ENCODE peak calls at places on chromosomes 5 and 9, in five cellular contexts. E is DND-41, P is fibroblast of lung, Q is H1, H is mammary epithelial cell. Z is an unnamed sample.

GRCh38 chr5:103258957-103259704 is 568 bp downstream of the MACIR start:
- DNase-seq in Q (no peak), P (peak), E (peak), H (peak), Z (peak)

GRCh38 chr9:122816163-122816867 is 12.1 kb downstream of the PDCL start:
- DNase-seq in P (no peak), E (no peak), Q (no peak), H (no peak), Z (no peak)

GRCh38 chr9:16615451-16615850 is 255.0 kb downstream of the BNC2 start:
- DNase-seq in E (no peak), P (no peak), Q (no peak), H (no peak), Z (no peak)

GRCh38 chr5:80754900-80755299 is 100.1 kb upstream of the DHFR start:
- DNase-seq in H (no peak), P (peak), Q (no peak), E (peak), Z (no peak)

GRCh38 chr5:73823508-73823925 is 197.5 kb downstream of the ARHGEF28 start:
- DNase-seq in Q (no peak), E (no peak), P (no peak), H (peak), Z (no peak)

GRCh38 chr9:88187631-88188030 is 49.4 kb upstream of the SPATA31C2 start:
- DNase-seq in Q (no peak), E (no peak), P (no peak), H (no peak), Z (no peak)

GRCh38 chr5:1380011-1380817 is 35.3 kb upstream of the CLPTM1L start:
- DNase-seq in H (peak), E (no peak), P (peak), Q (no peak), Z (peak)

GRCh38 chr5:133873454-133873853 is 95.0 kb downstream of the C5orf15 start:
- DNase-seq in E (no peak), Q (no peak), P (no peak), H (no peak), Z (no peak)

GRCh38 chr9:121297414-121297813 is 29.5 kb downstream of the GSN start:
- DNase-seq in H (no peak), Q (no peak), E (no peak), P (no peak), Z (no peak)

GRCh38 chr9:133576591-133577462 is 32.4 kb downstream of the FAM163B start:
- DNase-seq in E (no peak), Q (no peak), H (no peak), P (no peak), Z (no peak)

GRCh38 chr5:107476783-107477182 is 194.0 kb downstream of the EFNA5 start:
- DNase-seq in H (no peak), Q (no peak), P (no peak), E (no peak), Z (no peak)

GRCh38 chr5:60687927-60688720 is 11.8 kb downstream of the DEPDC1B start:
- DNase-seq in H (peak), E (no peak), P (peak), Q (no peak), Z (no peak)

GRCh38 chr9:16247188-16247875 is 623.1 kb downstream of the BNC2 start:
- DNase-seq in P (peak), E (no peak), H (peak), Q (no peak), Z (no peak)

GRCh38 chr5:135881244-135881643 is 14.4 kb downstream of the IL9 start:
- DNase-seq in P (no peak), H (no peak), E (no peak), Q (no peak), Z (no peak)

GRCh38 chr9:72945391-72945790 is 7.5 kb downstream of the ALDH1A1 start:
- DNase-seq in P (no peak), H (no peak), Q (no peak), E (no peak), Z (no peak)

GRCh38 chr9:126032135-126032534 is 285.0 kb downstream of the PBX3 start:
- DNase-seq in P (no peak), Q (no peak), E (no peak), H (no peak), Z (no peak)

GRCh38 chr9:129384887-129385614 is 207.0 kb upstream of the IER5L start:
- DNase-seq in H (no peak), P (no peak), Q (no peak), E (no peak), Z (peak)

GRCh38 chr9:122446819-122447484 is 30.8 kb downstream of the OR1J1 start:
- DNase-seq in P (peak), H (no peak), Q (no peak), E (no peak), Z (no peak)

GRCh38 chr5:34957857-34958690 is 28.7 kb downstream of the DNAJC21 start:
- DNase-seq in P (peak), H (no peak), Q (no peak), E (peak), Z (no peak)

GRCh38 chr9:92196909-92197308 is 81.7 kb upstream of the SPTLC1 start:
- DNase-seq in E (no peak), H (peak), Q (no peak), P (peak), Z (no peak)

GRCh38 chr9:114112778-114113585 is 13.9 kb upstream of the KIF12 start:
- DNase-seq in Q (no peak), P (peak), H (peak), E (no peak), Z (peak)

GRCh38 chr9:121927081-121927480 is 166.0 kb downstream of the TTLL11 start:
- DNase-seq in E (no peak), Q (no peak), P (no peak), H (no peak), Z (no peak)

GRCh38 chr5:10789021-10789420 is 28.0 kb upstream of the DAP start:
- DNase-seq in H (no peak), E (no peak), Q (no peak), P (peak), Z (no peak)

GRCh38 chr9:82604947-82605656 is 457.8 kb downstream of the RASEF start:
- DNase-seq in H (no peak), Q (no peak), E (no peak), P (peak), Z (no peak)

GRCh38 chr9:84079994-84080393 is 99.4 kb downstream of the RMI1 start:
- DNase-seq in H (no peak), P (no peak), Q (no peak), E (no peak), Z (no peak)

GRCh38 chr5:102283111-102283797 is 12.8 kb downstream of the SLCO4C1 start:
- DNase-seq in H (no peak), Q (no peak), E (no peak), P (no peak), Z (no peak)

GRCh38 chr9:131398204-131398603 is 4.3 kb downstream of the PRRC2B start:
- DNase-seq in H (peak), P (no peak), E (peak), Q (no peak), Z (no peak)

GRCh38 chr5:175032013-175032412 is 307.6 kb downstream of the MSX2 start:
- DNase-seq in P (no peak), Q (no peak), H (no peak), E (no peak), Z (no peak)

GRCh38 chr9:89606049-89606481 is 1.3 kb downstream of the GADD45G start:
- DNase-seq in E (no peak), Q (no peak), P (peak), H (peak), Z (peak)

GRCh38 chr5:148910686-148911361 is 84.4 kb downstream of the ADRB2 start:
- DNase-seq in Q (no peak), H (peak), P (peak), E (no peak), Z (peak)

GRCh38 chr5:159412284-159413046 is 82.2 kb upstream of the IL12B start:
- DNase-seq in E (peak), Q (no peak), P (no peak), H (peak), Z (no peak)

GRCh38 chr5:83162598-83162997 is 85.3 kb downstream of the XRCC4 start:
- DNase-seq in P (no peak), E (no peak), H (no peak), Q (no peak), Z (no peak)

GRCh38 chr5:83151821-83152220 is 74.5 kb downstream of the XRCC4 start:
- DNase-seq in Q (no peak), E (no peak), H (no peak), P (peak), Z (no peak)

GRCh38 chr5:83157120-83157519 is 79.8 kb downstream of the XRCC4 start:
- DNase-seq in E (no peak), P (no peak), Q (no peak), H (no peak), Z (no peak)
- H3K9ac ChIP-seq in E (no peak), P (no peak), Q (no peak), H (no peak), Z (no peak)

GRCh38 chr9:107489687-107490605 is at the start of gene KLF4:
- DNase-seq in Q (peak), E (no peak), H (peak), P (peak), Z (peak)
- H3K9ac ChIP-seq in Q (peak), E (no peak), H (peak), P (peak), Z (peak)

GRCh38 chr9:98907055-98907454 is 36.7 kb upstream of the COL15A1 start:
- DNase-seq in P (no peak), Q (no peak), H (no peak), E (no peak), Z (no peak)
- H3K9ac ChIP-seq in P (no peak), Q (no peak), H (no peak), E (no peak), Z (no peak)

GRCh38 chr5:56358046-56358445 is 124.9 kb upstream of the ANKRD55 start:
- DNase-seq in P (no peak), H (no peak), Q (no peak), E (no peak), Z (no peak)

GRCh38 chr5:56359809-56360685 is 126.9 kb upstream of the ANKRD55 start:
- DNase-seq in E (no peak), H (no peak), P (no peak), Q (no peak), Z (no peak)

GRCh38 chr5:56357426-56357825 is 124.3 kb upstream of the ANKRD55 start:
- DNase-seq in P (no peak), Q (no peak), H (no peak), E (no peak), Z (no peak)

GRCh38 chr5:56359429-56359781 is 126.3 kb upstream of the ANKRD55 start:
- DNase-seq in P (no peak), E (no peak), Q (no peak), H (no peak), Z (no peak)

DNA sequence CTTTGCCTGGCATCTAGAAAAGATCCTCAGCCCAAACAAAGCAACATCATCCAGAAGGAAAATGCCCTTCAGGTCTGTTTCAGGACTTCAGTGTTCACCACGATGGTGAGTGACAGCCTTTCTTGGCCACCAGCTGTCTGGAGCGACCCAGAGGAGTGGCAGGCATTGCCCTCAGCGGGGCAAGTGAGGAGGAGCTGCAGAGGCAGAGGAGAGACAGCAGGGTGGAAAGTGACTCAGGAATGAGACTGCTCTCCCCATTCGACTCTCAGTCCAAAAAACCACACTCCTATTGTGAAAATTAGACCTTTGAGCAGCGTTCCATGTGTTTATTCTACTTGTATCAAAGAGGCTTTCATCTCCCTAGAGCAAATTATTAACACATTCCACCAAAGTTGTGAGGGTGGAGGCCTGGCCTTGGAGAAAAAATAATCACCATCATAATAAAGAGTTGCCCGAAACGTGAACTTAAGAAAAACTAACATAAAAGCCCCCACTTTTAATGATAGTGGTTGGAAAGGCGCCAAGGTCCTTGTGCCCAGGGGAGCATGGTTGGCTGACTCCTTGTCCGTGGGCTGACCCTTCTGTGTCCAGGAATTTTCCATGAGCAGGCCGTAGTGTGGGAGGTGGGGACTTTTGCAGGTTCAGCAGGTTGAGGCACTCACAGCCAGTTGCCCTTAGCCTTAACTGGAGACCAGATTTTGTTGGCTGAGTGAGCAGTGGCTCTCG is 125.7 kb upstream of the ANKRD55 start:
- DNase-seq in Q (no peak), H (peak), P (no peak), E (no peak), Z (peak)
- H3K9ac ChIP-seq in Q (no peak), H (no peak), P (no peak), E (no peak), Z (peak)

GRCh38 chr5:14141764-14142163 is 1.4 kb upstream of the TRIO start:
- DNase-seq in Q (no peak), P (no peak), H (no peak), E (no peak), Z (no peak)

GRCh38 chr5:14143843-14144585 is 872 bp downstream of the TRIO start:
- DNase-seq in E (no peak), Q (no peak), P (no peak), H (peak), Z (peak)

GRCh38 chr5:14143509-14143842 is 334 bp downstream of the TRIO start:
- DNase-seq in P (no peak), E (no peak), Q (no peak), H (no peak), Z (no peak)

GRCh38 chr5:14142856-14143508 is at the start of gene TRIO:
- DNase-seq in H (peak), E (peak), Q (peak), P (peak), Z (peak)

GRCh38 chr5:14142202-14142855 is 813 bp upstream of the TRIO start:
- DNase-seq in Q (no peak), H (peak), P (peak), E (no peak), Z (no peak)
- H3K9ac ChIP-seq in Q (peak), H (peak), P (peak), E (peak), Z (peak)